ENCODE peak calls at places on chromosome 7, in ten cellular contexts. One of them, this sample, is unnamed.

GRCh38 chr7:81285142-81285871 is 366.5 kb upstream of the SEMA3C start:
- DNase-seq in K562: no peak
- DNase-seq in spleen: no peak
- DNase-seq in transverse colon: no peak
- DNase-seq in prostate gland: no peak
- DNase-seq in HCT116: peak; percentile 6
- DNase-seq in GM23338: no peak
- DNase-seq in Panc1: no peak
- DNase-seq in suprapubic skin: no peak
- DNase-seq in breast epithelium: no peak
- DNase-seq in this sample: no peak

GRCh38 chr7:148697950-148698396 is 730 bp upstream of the CUL1 start:
- DNase-seq in K562: no peak
- DNase-seq in spleen: no peak
- DNase-seq in transverse colon: no peak
- DNase-seq in prostate gland: peak; percentile 34
- DNase-seq in HCT116: no peak
- DNase-seq in GM23338: peak; percentile 47
- DNase-seq in Panc1: no peak
- DNase-seq in suprapubic skin: no peak
- DNase-seq in breast epithelium: peak; percentile 20
- DNase-seq in this sample: no peak

GRCh38 chr7:8430643-8431042 is 2.8 kb upstream of the NXPH1 start:
- DNase-seq in K562: no peak
- DNase-seq in spleen: no peak
- DNase-seq in transverse colon: no peak
- DNase-seq in prostate gland: no peak
- DNase-seq in HCT116: no peak
- DNase-seq in GM23338: no peak
- DNase-seq in Panc1: no peak
- DNase-seq in suprapubic skin: no peak
- DNase-seq in breast epithelium: no peak
- DNase-seq in this sample: no peak

GRCh38 chr7:117810642-117811512 is 62.4 kb downstream of the CTTNBP2 start:
- DNase-seq in K562: no peak
- DNase-seq in spleen: no peak
- DNase-seq in transverse colon: no peak
- DNase-seq in prostate gland: no peak
- DNase-seq in HCT116: no peak
- DNase-seq in GM23338: peak; percentile 76
- DNase-seq in Panc1: no peak
- DNase-seq in suprapubic skin: no peak
- DNase-seq in breast epithelium: no peak
- DNase-seq in this sample: no peak

GRCh38 chr7:27723086-27723485 is 16.9 kb upstream of the TAX1BP1 start:
- DNase-seq in K562: no peak
- DNase-seq in spleen: no peak
- DNase-seq in transverse colon: no peak
- DNase-seq in prostate gland: no peak
- DNase-seq in HCT116: no peak
- DNase-seq in GM23338: peak; percentile 26
- DNase-seq in Panc1: no peak
- DNase-seq in suprapubic skin: no peak
- DNase-seq in breast epithelium: peak; percentile 25
- DNase-seq in this sample: no peak

GRCh38 chr7:98138679-98139078 is 32.0 kb downstream of the LMTK2 start:
- DNase-seq in K562: no peak
- DNase-seq in spleen: no peak
- DNase-seq in transverse colon: no peak
- DNase-seq in prostate gland: no peak
- DNase-seq in HCT116: no peak
- DNase-seq in GM23338: no peak
- DNase-seq in Panc1: no peak
- DNase-seq in suprapubic skin: no peak
- DNase-seq in breast epithelium: no peak
- DNase-seq in this sample: no peak

GRCh38 chr7:55177589-55178261 is 158.9 kb downstream of the EGFR start:
- DNase-seq in K562: no peak
- DNase-seq in spleen: no peak
- DNase-seq in transverse colon: peak; percentile 21
- DNase-seq in prostate gland: peak; percentile 89
- DNase-seq in HCT116: no peak
- DNase-seq in GM23338: no peak
- DNase-seq in Panc1: no peak
- DNase-seq in suprapubic skin: no peak
- DNase-seq in breast epithelium: peak; percentile 80
- DNase-seq in this sample: peak; percentile 74

GRCh38 chr7:34723866-34724490 is 66.0 kb downstream of the NPSR1 start:
- DNase-seq in K562: no peak
- DNase-seq in spleen: no peak
- DNase-seq in transverse colon: no peak
- DNase-seq in prostate gland: no peak
- DNase-seq in HCT116: no peak
- DNase-seq in GM23338: no peak
- DNase-seq in Panc1: no peak
- DNase-seq in suprapubic skin: no peak
- DNase-seq in breast epithelium: no peak
- DNase-seq in this sample: no peak

GRCh38 chr7:18352339-18353255 is 143.0 kb upstream of the HDAC9 start:
- DNase-seq in K562: peak; percentile 11
- DNase-seq in spleen: no peak
- DNase-seq in transverse colon: peak; percentile 53
- DNase-seq in prostate gland: peak; percentile 42
- DNase-seq in HCT116: peak; percentile 35
- DNase-seq in GM23338: peak; percentile 86
- DNase-seq in Panc1: peak; percentile 58
- DNase-seq in suprapubic skin: no peak
- DNase-seq in breast epithelium: no peak
- DNase-seq in this sample: no peak

GRCh38 chr7:28315565-28316420 is 96.5 kb upstream of the CREB5 start:
- DNase-seq in K562: no peak
- DNase-seq in spleen: no peak
- DNase-seq in transverse colon: no peak
- DNase-seq in prostate gland: peak; percentile 67
- DNase-seq in HCT116: no peak
- DNase-seq in GM23338: no peak
- DNase-seq in Panc1: no peak
- DNase-seq in suprapubic skin: peak; percentile 78
- DNase-seq in breast epithelium: peak; percentile 48
- DNase-seq in this sample: no peak

GRCh38 chr7:108310351-108310750 is 145.9 kb downstream of the NRCAM start:
- DNase-seq in K562: no peak
- DNase-seq in spleen: no peak
- DNase-seq in transverse colon: no peak
- DNase-seq in prostate gland: no peak
- DNase-seq in HCT116: no peak
- DNase-seq in GM23338: no peak
- DNase-seq in Panc1: no peak
- DNase-seq in suprapubic skin: no peak
- DNase-seq in breast epithelium: no peak
- DNase-seq in this sample: no peak

GRCh38 chr7:22758576-22758975 is 31.6 kb downstream of the IL6 start:
- DNase-seq in K562: no peak
- DNase-seq in spleen: no peak
- DNase-seq in transverse colon: no peak
- DNase-seq in prostate gland: no peak
- DNase-seq in HCT116: no peak
- DNase-seq in GM23338: no peak
- DNase-seq in Panc1: no peak
- DNase-seq in suprapubic skin: no peak
- DNase-seq in breast epithelium: no peak
- DNase-seq in this sample: no peak

GRCh38 chr7:128268233-128268632 is 27.2 kb downstream of the LEP start:
- DNase-seq in K562: no peak
- DNase-seq in spleen: no peak
- DNase-seq in transverse colon: no peak
- DNase-seq in prostate gland: no peak
- DNase-seq in HCT116: no peak
- DNase-seq in GM23338: no peak
- DNase-seq in Panc1: no peak
- DNase-seq in suprapubic skin: no peak
- DNase-seq in breast epithelium: no peak
- DNase-seq in this sample: no peak

GRCh38 chr7:44045226-44046014 is 918 bp downstream of the DBNL start:
- DNase-seq in K562: peak; percentile 16
- DNase-seq in spleen: no peak
- DNase-seq in transverse colon: no peak
- DNase-seq in prostate gland: no peak
- DNase-seq in HCT116: no peak
- DNase-seq in GM23338: no peak
- DNase-seq in Panc1: no peak
- DNase-seq in suprapubic skin: no peak
- DNase-seq in breast epithelium: no peak
- DNase-seq in this sample: no peak

GRCh38 chr7:105387621-105388372 is 924 bp downstream of the SRPK2 start:
- DNase-seq in K562: no peak
- DNase-seq in spleen: peak; percentile 91
- DNase-seq in transverse colon: peak; percentile 63
- DNase-seq in prostate gland: peak; percentile 49
- DNase-seq in HCT116: no peak
- DNase-seq in GM23338: peak; percentile 65
- DNase-seq in Panc1: no peak
- DNase-seq in suprapubic skin: peak; percentile 73
- DNase-seq in breast epithelium: peak; percentile 30
- DNase-seq in this sample: no peak

GRCh38 chr7:47534322-47535032 is 47.4 kb downstream of the TNS3 start:
- DNase-seq in K562: peak; percentile 24
- DNase-seq in spleen: peak; percentile 14
- DNase-seq in transverse colon: no peak
- DNase-seq in prostate gland: no peak
- DNase-seq in HCT116: no peak
- DNase-seq in GM23338: peak; percentile 54
- DNase-seq in Panc1: peak; percentile 80
- DNase-seq in suprapubic skin: no peak
- DNase-seq in breast epithelium: no peak
- DNase-seq in this sample: no peak

GRCh38 chr7:34756025-34756437 is 98.0 kb downstream of the NPSR1 start:
- DNase-seq in K562: no peak
- DNase-seq in spleen: no peak
- DNase-seq in transverse colon: no peak
- DNase-seq in prostate gland: no peak
- DNase-seq in HCT116: no peak
- DNase-seq in GM23338: peak; percentile 7
- DNase-seq in Panc1: no peak
- DNase-seq in suprapubic skin: no peak
- DNase-seq in breast epithelium: no peak
- DNase-seq in this sample: no peak

GRCh38 chr7:73522081-73522818 is at the start of gene BAZ1B:
- DNase-seq in K562: peak; percentile 97
- DNase-seq in spleen: peak; percentile 98
- DNase-seq in transverse colon: peak; percentile 98
- DNase-seq in prostate gland: peak; percentile 97
- DNase-seq in HCT116: peak; percentile 96
- DNase-seq in GM23338: peak; percentile 99
- DNase-seq in Panc1: peak; percentile 96
- DNase-seq in suprapubic skin: peak; percentile 99
- DNase-seq in breast epithelium: peak; percentile 98
- DNase-seq in this sample: peak; percentile 99
- TF ChIP-seq CTCF in K562: peak; percentile 10
- TF ChIP-seq CTCF in spleen: no peak
- TF ChIP-seq CTCF in transverse colon: peak; percentile 23
- TF ChIP-seq CTCF in prostate gland: peak; percentile 18
- TF ChIP-seq CTCF in HCT116: no peak
- TF ChIP-seq CTCF in GM23338: no peak
- TF ChIP-seq CTCF in Panc1: no peak
- TF ChIP-seq CTCF in suprapubic skin: no peak
- TF ChIP-seq CTCF in breast epithelium: peak; percentile 50
- TF ChIP-seq CTCF in this sample: no peak

GRCh38 chr7:50312176-50312575 is 7.7 kb downstream of the IKZF1 start:
- DNase-seq in K562: no peak
- DNase-seq in spleen: no peak
- DNase-seq in transverse colon: no peak
- DNase-seq in prostate gland: no peak
- DNase-seq in HCT116: no peak
- DNase-seq in GM23338: no peak
- DNase-seq in Panc1: no peak
- DNase-seq in suprapubic skin: no peak
- DNase-seq in breast epithelium: no peak
- DNase-seq in this sample: no peak
- H3K4me1 ChIP-seq in K562: peaks cover 24% of the 10 kb centered on the region
- H3K4me1 ChIP-seq in spleen: peaks cover 99% of the 10 kb centered on the region
- H3K4me1 ChIP-seq in transverse colon: no peaks in the 10 kb centered on the region
- H3K4me1 ChIP-seq in prostate gland: no peaks in the 10 kb centered on the region
- H3K4me1 ChIP-seq in HCT116: no peaks in the 10 kb centered on the region
- H3K4me1 ChIP-seq in GM23338: peaks cover 52% of the 10 kb centered on the region
- H3K4me1 ChIP-seq in Panc1: no peaks in the 10 kb centered on the region
- H3K4me1 ChIP-seq in suprapubic skin: no peaks in the 10 kb centered on the region
- H3K4me1 ChIP-seq in breast epithelium: no peaks in the 10 kb centered on the region
- H3K4me1 ChIP-seq in this sample: no peaks in the 10 kb centered on the region

GRCh38 chr7:42095791-42096190 is 141.2 kb downstream of the GLI3 start:
- DNase-seq in K562: no peak
- DNase-seq in spleen: no peak
- DNase-seq in transverse colon: no peak
- DNase-seq in prostate gland: no peak
- DNase-seq in HCT116: no peak
- DNase-seq in GM23338: no peak
- DNase-seq in Panc1: no peak
- DNase-seq in suprapubic skin: no peak
- DNase-seq in breast epithelium: no peak
- DNase-seq in this sample: no peak
- TF ChIP-seq POLR2AphosphoS5 in K562: no peak
- TF ChIP-seq POLR2AphosphoS5 in spleen: no peak
- TF ChIP-seq POLR2AphosphoS5 in transverse colon: no peak
- TF ChIP-seq POLR2AphosphoS5 in prostate gland: no peak
- TF ChIP-seq POLR2AphosphoS5 in HCT116: no peak
- TF ChIP-seq POLR2AphosphoS5 in GM23338: no peak
- TF ChIP-seq POLR2AphosphoS5 in Panc1: no peak
- TF ChIP-seq POLR2AphosphoS5 in suprapubic skin: no peak
- TF ChIP-seq POLR2AphosphoS5 in breast epithelium: no peak
- TF ChIP-seq POLR2AphosphoS5 in this sample: no peak

GRCh38 chr7:3095046-3095445 is 51.4 kb upstream of the CARD11 start:
- DNase-seq in K562: no peak
- DNase-seq in spleen: peak; percentile 79
- DNase-seq in transverse colon: peak; percentile 25
- DNase-seq in prostate gland: no peak
- DNase-seq in HCT116: no peak
- DNase-seq in GM23338: no peak
- DNase-seq in Panc1: no peak
- DNase-seq in suprapubic skin: no peak
- DNase-seq in breast epithelium: no peak
- DNase-seq in this sample: no peak

GRCh38 chr7:3089493-3089892 is 45.8 kb upstream of the CARD11 start:
- DNase-seq in K562: peak; percentile 48
- DNase-seq in spleen: no peak
- DNase-seq in transverse colon: no peak
- DNase-seq in prostate gland: no peak
- DNase-seq in HCT116: no peak
- DNase-seq in GM23338: peak; percentile 89
- DNase-seq in Panc1: no peak
- DNase-seq in suprapubic skin: no peak
- DNase-seq in breast epithelium: no peak
- DNase-seq in this sample: no peak

GRCh38 chr7:3092468-3092867 is 48.8 kb upstream of the CARD11 start:
- DNase-seq in K562: no peak
- DNase-seq in spleen: peak; percentile 89
- DNase-seq in transverse colon: peak; percentile 46
- DNase-seq in prostate gland: no peak
- DNase-seq in HCT116: no peak
- DNase-seq in GM23338: no peak
- DNase-seq in Panc1: no peak
- DNase-seq in suprapubic skin: no peak
- DNase-seq in breast epithelium: peak; percentile 20
- DNase-seq in this sample: no peak

GRCh38 chr7:3087243-3087642 is 43.6 kb upstream of the CARD11 start:
- DNase-seq in K562: no peak
- DNase-seq in spleen: no peak
- DNase-seq in transverse colon: no peak
- DNase-seq in prostate gland: no peak
- DNase-seq in HCT116: no peak
- DNase-seq in GM23338: no peak
- DNase-seq in Panc1: no peak
- DNase-seq in suprapubic skin: no peak
- DNase-seq in breast epithelium: no peak
- DNase-seq in this sample: no peak

GRCh38 chr7:3091631-3092030 is 48.0 kb upstream of the CARD11 start:
- DNase-seq in K562: no peak
- DNase-seq in spleen: no peak
- DNase-seq in transverse colon: no peak
- DNase-seq in prostate gland: no peak
- DNase-seq in HCT116: no peak
- DNase-seq in GM23338: no peak
- DNase-seq in Panc1: no peak
- DNase-seq in suprapubic skin: no peak
- DNase-seq in breast epithelium: no peak
- DNase-seq in this sample: no peak
- TF ChIP-seq CTCF in K562: no peak
- TF ChIP-seq CTCF in spleen: no peak
- TF ChIP-seq CTCF in transverse colon: no peak
- TF ChIP-seq CTCF in prostate gland: no peak
- TF ChIP-seq CTCF in HCT116: no peak
- TF ChIP-seq CTCF in GM23338: no peak
- TF ChIP-seq CTCF in Panc1: no peak
- TF ChIP-seq CTCF in suprapubic skin: no peak
- TF ChIP-seq CTCF in breast epithelium: no peak
- TF ChIP-seq CTCF in this sample: no peak